ENCODE peak calls at places on chromosomes 13 and 19, in four cellular contexts. One of them, this sample, is unnamed.

GRCh38 chr13:30071890-30072817 is 221.7 kb upstream of the UBL3 start:
- DNase-seq in body of pancreas: peak
- DNase-seq in progenitor cell of endocrine pancreas: no peak
- DNase-seq in astrocyte of the cerebellum: no peak
- DNase-seq in this sample: no peak

GRCh38 chr13:79799466-79799865 is 318.5 kb downstream of the NDFIP2 start:
- DNase-seq in body of pancreas: no peak
- DNase-seq in progenitor cell of endocrine pancreas: no peak
- DNase-seq in astrocyte of the cerebellum: no peak
- DNase-seq in this sample: no peak

GRCh38 chr19:53808710-53809125 is 15.4 kb downstream of the NLRP12 start:
- DNase-seq in body of pancreas: no peak
- DNase-seq in progenitor cell of endocrine pancreas: no peak
- DNase-seq in astrocyte of the cerebellum: peak
- DNase-seq in this sample: no peak

GRCh38 chr19:2962018-2962670 is 15.2 kb upstream of the TLE6 start:
- DNase-seq in body of pancreas: peak
- DNase-seq in progenitor cell of endocrine pancreas: peak
- DNase-seq in astrocyte of the cerebellum: peak
- DNase-seq in this sample: peak

GRCh38 chr13:78742659-78743058 is 83.7 kb upstream of the OBI1 start:
- DNase-seq in body of pancreas: no peak
- DNase-seq in progenitor cell of endocrine pancreas: no peak
- DNase-seq in astrocyte of the cerebellum: no peak
- DNase-seq in this sample: no peak

GRCh38 chr13:30572859-30573275 is 44.9 kb upstream of the USPL1 start:
- DNase-seq in body of pancreas: no peak
- DNase-seq in progenitor cell of endocrine pancreas: no peak
- DNase-seq in astrocyte of the cerebellum: no peak
- DNase-seq in this sample: no peak

GRCh38 chr13:98930014-98930625 is 47.7 kb downstream of the DOCK9 start:
- DNase-seq in body of pancreas: no peak
- DNase-seq in progenitor cell of endocrine pancreas: no peak
- DNase-seq in astrocyte of the cerebellum: no peak
- DNase-seq in this sample: no peak

GRCh38 chr13:105035092-105035491 is 1500.4 kb downstream of the EFNB2 start:
- DNase-seq in body of pancreas: peak
- DNase-seq in progenitor cell of endocrine pancreas: no peak
- DNase-seq in astrocyte of the cerebellum: no peak
- DNase-seq in this sample: no peak

GRCh38 chr19:49689133-49690072 is at the start of gene ADM5:
- DNase-seq in body of pancreas: peak
- DNase-seq in progenitor cell of endocrine pancreas: peak
- DNase-seq in astrocyte of the cerebellum: no peak
- DNase-seq in this sample: no peak

GRCh38 chr19:15210323-15210774 is 9.6 kb upstream of the NOTCH3 start:
- DNase-seq in body of pancreas: no peak
- DNase-seq in progenitor cell of endocrine pancreas: no peak
- DNase-seq in astrocyte of the cerebellum: no peak
- DNase-seq in this sample: no peak

GRCh38 chr19:28710278-28710677 is 502.7 kb downstream of the UQCRFS1 start:
- DNase-seq in body of pancreas: no peak
- DNase-seq in progenitor cell of endocrine pancreas: no peak
- DNase-seq in astrocyte of the cerebellum: peak
- DNase-seq in this sample: no peak

GRCh38 chr13:33235564-33235963 is 50.0 kb downstream of the STARD13 start:
- DNase-seq in body of pancreas: no peak
- DNase-seq in progenitor cell of endocrine pancreas: no peak
- DNase-seq in astrocyte of the cerebellum: no peak
- DNase-seq in this sample: no peak

GRCh38 chr13:77460195-77460594 is 75.3 kb upstream of the SCEL start:
- DNase-seq in body of pancreas: peak
- DNase-seq in progenitor cell of endocrine pancreas: no peak
- DNase-seq in astrocyte of the cerebellum: no peak
- DNase-seq in this sample: peak

GRCh38 chr13:59088716-59089115 is 1075.0 kb downstream of the DIAPH3 start:
- DNase-seq in body of pancreas: no peak
- DNase-seq in progenitor cell of endocrine pancreas: no peak
- DNase-seq in astrocyte of the cerebellum: peak
- DNase-seq in this sample: no peak

GRCh38 chr13:113588394-113589111 is 4.0 kb downstream of the TFDP1 start:
- DNase-seq in body of pancreas: no peak
- DNase-seq in progenitor cell of endocrine pancreas: no peak
- DNase-seq in astrocyte of the cerebellum: no peak
- DNase-seq in this sample: peak

GRCh38 chr13:30292325-30292724 is 15.0 kb downstream of the KATNAL1 start:
- DNase-seq in body of pancreas: no peak
- DNase-seq in progenitor cell of endocrine pancreas: no peak
- DNase-seq in astrocyte of the cerebellum: no peak
- DNase-seq in this sample: no peak

GRCh38 chr13:91185294-91185863 is 162.1 kb upstream of the MIR17HG start:
- DNase-seq in body of pancreas: no peak
- DNase-seq in progenitor cell of endocrine pancreas: no peak
- DNase-seq in astrocyte of the cerebellum: peak
- DNase-seq in this sample: no peak

GRCh38 chr19:5826531-5827341 is 12.8 kb downstream of the FUT6 start:
- DNase-seq in body of pancreas: peak
- DNase-seq in progenitor cell of endocrine pancreas: no peak
- DNase-seq in astrocyte of the cerebellum: no peak
- DNase-seq in this sample: peak

GRCh38 chr19:10421240-10421948 is 1.1 kb downstream of the PDE4A start:
- DNase-seq in body of pancreas: no peak
- DNase-seq in progenitor cell of endocrine pancreas: no peak
- DNase-seq in astrocyte of the cerebellum: no peak
- DNase-seq in this sample: no peak

GRCh38 chr19:28208745-28209144 is 1004.2 kb downstream of the UQCRFS1 start:
- DNase-seq in body of pancreas: no peak
- DNase-seq in progenitor cell of endocrine pancreas: no peak
- DNase-seq in astrocyte of the cerebellum: no peak
- DNase-seq in this sample: no peak

GRCh38 chr13:106493569-106493968 is 41.9 kb downstream of the EFNB2 start:
- DNase-seq in body of pancreas: no peak
- DNase-seq in progenitor cell of endocrine pancreas: no peak
- DNase-seq in astrocyte of the cerebellum: no peak
- DNase-seq in this sample: no peak

GRCh38 chr19:10747271-10747670 is 29.4 kb downstream of the DNM2 start:
- DNase-seq in body of pancreas: no peak
- DNase-seq in progenitor cell of endocrine pancreas: no peak
- DNase-seq in astrocyte of the cerebellum: no peak
- DNase-seq in this sample: no peak

GRCh38 chr13:40406405-40407138 is 259.9 kb downstream of the FOXO1 start:
- DNase-seq in body of pancreas: no peak
- DNase-seq in progenitor cell of endocrine pancreas: no peak
- DNase-seq in astrocyte of the cerebellum: no peak
- DNase-seq in this sample: no peak

GRCh38 chr19:4636151-4636717 is 3.1 kb upstream of the TNFAIP8L1 start:
- DNase-seq in body of pancreas: peak
- DNase-seq in progenitor cell of endocrine pancreas: peak
- DNase-seq in astrocyte of the cerebellum: no peak
- DNase-seq in this sample: peak

GRCh38 chr19:43330726-43331434 is 22.6 kb upstream of the CD177 start:
- DNase-seq in body of pancreas: no peak
- DNase-seq in progenitor cell of endocrine pancreas: no peak
- DNase-seq in astrocyte of the cerebellum: no peak
- DNase-seq in this sample: no peak

GRCh38 chr19:48695743-48696352 is at the start of gene FUT2:
- DNase-seq in body of pancreas: peak
- DNase-seq in progenitor cell of endocrine pancreas: no peak
- DNase-seq in astrocyte of the cerebellum: no peak
- DNase-seq in this sample: no peak

GRCh38 chr13:44267966-44268365 is 105.7 kb upstream of the SERP2 start:
- DNase-seq in body of pancreas: no peak
- DNase-seq in progenitor cell of endocrine pancreas: no peak
- DNase-seq in astrocyte of the cerebellum: peak
- DNase-seq in this sample: no peak

GRCh38 chr13:35309711-35310110 is 166.8 kb downstream of the MAB21L1 start:
- DNase-seq in body of pancreas: no peak
- DNase-seq in progenitor cell of endocrine pancreas: no peak
- DNase-seq in astrocyte of the cerebellum: no peak
- DNase-seq in this sample: no peak

GRCh38 chr19:21835810-21836444 is at the start of gene ZNF43:
- DNase-seq in body of pancreas: peak
- DNase-seq in progenitor cell of endocrine pancreas: peak
- DNase-seq in astrocyte of the cerebellum: peak
- DNase-seq in this sample: peak

GRCh38 chr19:8655340-8655709 is 24.9 kb downstream of the NFILZ start:
- DNase-seq in body of pancreas: no peak
- DNase-seq in progenitor cell of endocrine pancreas: no peak
- DNase-seq in astrocyte of the cerebellum: no peak
- DNase-seq in this sample: no peak

GRCh38 chr19:7953060-7953459 is 9.6 kb upstream of the TIMM44 start:
- DNase-seq in body of pancreas: no peak
- DNase-seq in progenitor cell of endocrine pancreas: no peak
- DNase-seq in astrocyte of the cerebellum: no peak
- DNase-seq in this sample: no peak

GRCh38 chr13:97878421-97879375 is 74.8 kb upstream of the IPO5 start:
- DNase-seq in body of pancreas: no peak
- DNase-seq in progenitor cell of endocrine pancreas: no peak
- DNase-seq in astrocyte of the cerebellum: no peak
- DNase-seq in this sample: no peak

GRCh38 chr13:72820156-72820897 is 38.4 kb downstream of the PIBF1 start:
- DNase-seq in body of pancreas: no peak
- DNase-seq in progenitor cell of endocrine pancreas: no peak
- DNase-seq in astrocyte of the cerebellum: peak
- DNase-seq in this sample: no peak

DNA sequence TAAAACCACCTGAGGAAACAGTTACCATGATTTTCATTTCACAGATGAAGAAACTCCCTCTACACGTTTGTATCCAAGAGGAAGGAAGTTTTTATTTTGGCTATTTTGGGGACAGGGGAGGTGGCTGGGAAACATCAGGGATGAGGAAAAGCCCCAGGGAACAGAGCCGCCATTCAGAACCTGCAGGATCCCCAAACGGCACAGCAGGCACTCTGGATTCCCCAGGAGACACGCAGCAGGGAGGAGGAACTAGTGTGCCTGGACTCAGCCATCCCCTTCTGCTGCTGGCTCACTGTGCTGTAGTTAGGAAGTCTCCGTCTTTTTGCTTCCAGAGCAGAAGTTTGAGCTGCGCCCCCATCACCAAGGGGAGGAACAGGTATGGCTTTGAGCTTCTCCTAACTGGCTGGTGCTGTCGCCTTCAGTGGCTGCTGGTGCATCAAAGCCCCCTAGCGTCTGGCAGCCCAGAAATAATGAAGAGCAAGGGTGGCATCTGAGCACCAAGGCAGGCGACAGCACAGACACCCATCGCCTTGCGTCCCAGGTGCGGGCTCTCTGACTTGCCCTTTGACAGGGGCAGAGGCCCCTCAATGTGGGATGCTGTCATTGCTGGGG is 4.2 kb downstream of the NAPA start:
- DNase-seq in body of pancreas: no peak
- DNase-seq in progenitor cell of endocrine pancreas: no peak
- DNase-seq in astrocyte of the cerebellum: no peak
- DNase-seq in this sample: no peak
- TF ChIP-seq CTCF in body of pancreas: no peak
- TF ChIP-seq CTCF in progenitor cell of endocrine pancreas: no peak
- TF ChIP-seq CTCF in astrocyte of the cerebellum: no peak
- TF ChIP-seq CTCF in this sample: no peak

DNA sequence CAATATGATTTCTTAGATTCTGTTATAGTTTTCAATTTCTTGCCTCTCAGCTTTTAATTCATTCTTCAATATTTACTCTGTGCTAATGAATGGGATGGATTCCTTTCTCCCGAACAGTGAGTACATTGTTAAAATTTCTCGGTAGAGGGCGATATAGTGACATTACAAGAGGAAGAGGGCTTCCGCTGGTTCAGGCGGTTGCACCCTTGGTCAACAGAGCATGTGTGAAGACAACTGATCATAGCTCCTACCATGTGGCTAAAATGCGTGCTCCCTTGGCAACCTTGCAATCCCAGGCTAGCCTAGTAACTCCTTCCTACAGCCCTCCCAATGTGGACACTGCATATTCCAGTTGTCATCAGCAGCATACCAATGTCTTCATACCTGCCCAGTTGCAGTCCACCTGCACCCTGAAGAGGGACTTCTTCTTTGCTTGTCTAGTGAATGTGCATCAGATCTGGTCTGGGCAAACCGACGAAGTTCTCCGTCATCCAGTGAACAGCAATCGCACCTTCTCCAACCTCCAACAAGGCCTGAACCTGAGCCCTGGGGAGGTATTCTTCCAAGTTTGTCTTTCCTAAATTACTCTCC is 653.0 kb upstream of the GPC6 start:
- DNase-seq in body of pancreas: peak
- DNase-seq in progenitor cell of endocrine pancreas: no peak
- DNase-seq in astrocyte of the cerebellum: peak
- DNase-seq in this sample: peak
- TF ChIP-seq CTCF in body of pancreas: peak
- TF ChIP-seq CTCF in progenitor cell of endocrine pancreas: peak
- TF ChIP-seq CTCF in astrocyte of the cerebellum: no peak
- TF ChIP-seq CTCF in this sample: no peak

GRCh38 chr19:35741216-35741541 is 1.1 kb downstream of the IGFLR1 start:
- DNase-seq in body of pancreas: no peak
- DNase-seq in progenitor cell of endocrine pancreas: no peak
- DNase-seq in astrocyte of the cerebellum: no peak
- DNase-seq in this sample: no peak
- TF ChIP-seq CTCF in body of pancreas: no peak
- TF ChIP-seq CTCF in progenitor cell of endocrine pancreas: peak
- TF ChIP-seq CTCF in astrocyte of the cerebellum: no peak
- TF ChIP-seq CTCF in this sample: no peak

DNA sequence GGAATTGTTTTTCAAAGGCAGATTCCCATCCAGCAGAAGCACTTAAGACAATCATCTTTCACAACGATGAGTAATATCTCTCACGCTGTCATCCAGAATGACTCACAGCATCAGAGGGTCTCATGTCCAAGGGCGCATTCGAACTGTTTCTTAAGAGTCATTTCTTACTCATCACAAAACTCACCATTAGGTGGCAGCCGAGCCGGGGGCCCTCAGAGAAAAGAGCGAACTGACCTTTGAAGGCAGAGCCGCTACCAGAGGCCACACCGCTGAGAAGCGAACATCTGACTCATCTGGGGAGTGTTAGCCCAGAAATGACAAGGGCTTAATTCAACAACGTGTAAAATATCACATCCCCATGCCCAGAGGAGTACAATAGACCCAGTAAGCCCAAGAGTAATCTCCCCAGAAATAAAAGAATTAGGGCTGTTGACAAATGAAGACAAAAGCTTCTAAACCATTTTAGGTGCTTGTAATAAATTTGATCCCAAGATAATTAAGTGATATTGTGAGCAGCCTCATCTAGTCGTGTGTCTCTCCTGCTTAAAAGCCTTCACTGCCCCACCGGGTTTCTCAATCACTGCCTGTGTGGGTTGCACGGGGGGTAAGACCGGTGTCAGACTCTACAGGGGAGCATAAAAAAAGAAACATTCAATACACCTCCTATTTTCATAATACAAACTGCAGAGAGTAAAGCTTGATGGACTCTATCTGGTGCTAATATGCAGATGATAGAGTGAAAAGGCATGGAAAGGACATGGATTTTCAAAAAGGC is 96.2 kb downstream of the CYSLTR2 start:
- DNase-seq in body of pancreas: peak
- DNase-seq in progenitor cell of endocrine pancreas: peak
- DNase-seq in astrocyte of the cerebellum: peak
- DNase-seq in this sample: peak
- TF ChIP-seq CTCF in body of pancreas: peak
- TF ChIP-seq CTCF in progenitor cell of endocrine pancreas: peak
- TF ChIP-seq CTCF in astrocyte of the cerebellum: peak
- TF ChIP-seq CTCF in this sample: no peak

GRCh38 chr19:42254083-42254849 is 662 bp downstream of the ERF start:
- DNase-seq in body of pancreas: peak
- DNase-seq in progenitor cell of endocrine pancreas: peak
- DNase-seq in astrocyte of the cerebellum: no peak
- DNase-seq in this sample: peak
- TF ChIP-seq CTCF in body of pancreas: peak
- TF ChIP-seq CTCF in progenitor cell of endocrine pancreas: peak
- TF ChIP-seq CTCF in astrocyte of the cerebellum: no peak
- TF ChIP-seq CTCF in this sample: no peak